ENCODE peak calls at places on chromosome 20, in nine cellular contexts. U is neural crest cell, M is type B pancreatic cell, R is fibroblast of lung, V is Calu3, N is lower lobe of right lung, C is prostate gland, Y is left ventricle myocardium inferior, T is gastrocnemius medialis. A is an unnamed sample.

GRCh38 chr20:62580733-62581132 is 61.6 kb upstream of the SLCO4A1 start:
- DNase-seq in U (no peak), M (no peak), R (no peak), V (no peak), N (no peak), C (no peak), Y (no peak), T (no peak), A (no peak)

GRCh38 chr20:2467412-2467811 is 3.2 kb downstream of the SNRPB start:
- DNase-seq in U (no peak), M (no peak), R (no peak), V (no peak), N (no peak), C (no peak), Y (no peak), T (no peak), A (no peak)

GRCh38 chr20:24651171-24651972 is 181.9 kb downstream of the SYNDIG1 start:
- DNase-seq in U (no peak), M (no peak), R (peak; percentile 89), V (no peak), N (no peak), C (no peak), Y (no peak), T (no peak), A (no peak)

GRCh38 chr20:40821438-40821837 is 132.4 kb upstream of the MAFB start:
- DNase-seq in U (no peak), M (no peak), R (no peak), V (no peak), N (no peak), C (no peak), Y (no peak), T (no peak), A (no peak)

GRCh38 chr20:25287631-25288290 is 39.9 kb downstream of the PYGB start:
- DNase-seq in U (no peak), M (no peak), R (no peak), V (no peak), N (peak; percentile 30), C (no peak), Y (peak; percentile 6), T (peak; percentile 10), A (no peak)

GRCh38 chr20:40090236-40090635 is 598.8 kb downstream of the MAFB start:
- DNase-seq in U (no peak), M (no peak), R (no peak), V (no peak), N (no peak), C (no peak), Y (no peak), T (no peak), A (no peak)

GRCh38 chr20:25984933-25985332 is 288.3 kb upstream of the ZNF337 start:
- DNase-seq in U (no peak), M (no peak), R (peak; percentile 31), V (no peak), N (peak; percentile 46), C (no peak), Y (peak; percentile 58), T (peak; percentile 20), A (no peak)

GRCh38 chr20:21156266-21156665 is 30.4 kb downstream of the KIZ start:
- DNase-seq in U (no peak), M (no peak), R (peak; percentile 58), V (no peak), N (no peak), C (no peak), Y (no peak), T (no peak), A (no peak)

GRCh38 chr20:58140787-58141396 is 87.6 kb downstream of the ANKRD60 start:
- DNase-seq in U (no peak), M (peak; percentile 43), R (no peak), V (no peak), N (no peak), C (no peak), Y (no peak), T (no peak), A (no peak)

GRCh38 chr20:61629361-61630239 is 377.5 kb downstream of the CDH4 start:
- DNase-seq in U (no peak), M (no peak), R (no peak), V (no peak), N (no peak), C (no peak), Y (no peak), T (no peak), A (no peak)

GRCh38 chr20:59153355-59153681 is 10.3 kb upstream of the ZNF831 start:
- DNase-seq in U (no peak), M (no peak), R (no peak), V (no peak), N (peak; percentile 62), C (peak; percentile 80), Y (peak; percentile 57), T (peak; percentile 74), A (no peak)

GRCh38 chr20:45935416-45936046 is 1.0 kb downstream of the PCIF1 start:
- DNase-seq in U (no peak), M (no peak), R (peak; percentile 32), V (no peak), N (no peak), C (no peak), Y (no peak), T (no peak), A (no peak)

GRCh38 chr20:56781108-56781739 is 152.1 kb downstream of the TFAP2C start:
- DNase-seq in U (no peak), M (no peak), R (peak; percentile 77), V (peak; percentile 49), N (peak; percentile 57), C (no peak), Y (no peak), T (no peak), A (no peak)

GRCh38 chr20:2749343-2749950 is 51.0 kb downstream of the CPXM1 start:
- DNase-seq in U (no peak), M (no peak), R (no peak), V (no peak), N (no peak), C (no peak), Y (no peak), T (no peak), A (peak; percentile 32)

GRCh38 chr20:420721-421574 is 12.8 kb downstream of the RBCK1 start:
- DNase-seq in U (no peak), M (no peak), R (no peak), V (peak; percentile 47), N (no peak), C (no peak), Y (no peak), T (no peak), A (peak; percentile 56)

GRCh38 chr20:32537657-32538525 is 47.2 kb downstream of the NOL4L start:
- DNase-seq in U (no peak), M (no peak), R (no peak), V (peak; percentile 37), N (no peak), C (no peak), Y (no peak), T (no peak), A (no peak)
- TF ChIP-seq CTCF in U (no peak), M (no peak), R (no peak), V (no peak), N (no peak), C (no peak), Y (no peak), T (no peak), A (no peak)

GRCh38 chr20:53786071-53786444 is 192.4 kb upstream of the ZNF217 start:
- DNase-seq in U (no peak), M (no peak), R (no peak), V (peak; percentile 16), N (no peak), C (peak; percentile 76), Y (no peak), T (no peak), A (peak; percentile 84)

GRCh38 chr20:53785320-53785719 is 191.7 kb upstream of the ZNF217 start:
- DNase-seq in U (no peak), M (no peak), R (no peak), V (no peak), N (no peak), C (no peak), Y (no peak), T (no peak), A (peak; percentile 84)

GRCh38 chr20:53788253-53789022 is 194.8 kb upstream of the ZNF217 start:
- DNase-seq in U (no peak), M (no peak), R (no peak), V (no peak), N (no peak), C (no peak), Y (no peak), T (no peak), A (no peak)

GRCh38 chr20:53783768-53784167 is 190.1 kb upstream of the ZNF217 start:
- DNase-seq in U (no peak), M (no peak), R (no peak), V (no peak), N (no peak), C (no peak), Y (no peak), T (no peak), A (no peak)

GRCh38 chr20:53786445-53787267 is 193.0 kb upstream of the ZNF217 start:
- DNase-seq in U (no peak), M (no peak), R (no peak), V (peak; percentile 37), N (no peak), C (peak; percentile 42), Y (no peak), T (no peak), A (peak; percentile 67)
- TF ChIP-seq CTCF in U (no peak), M (no peak), R (no peak), V (no peak), N (no peak), C (no peak), Y (no peak), T (no peak), A (no peak)

GRCh38 chr20:16904751-16905150 is 156.6 kb downstream of the OTOR start:
- DNase-seq in U (no peak), M (no peak), R (no peak), V (no peak), N (no peak), C (no peak), Y (no peak), T (no peak), A (no peak)
- TF ChIP-seq CTCF in U (no peak), M (no peak), R (no peak), V (no peak), N (no peak), C (no peak), Y (no peak), T (no peak), A (peak; percentile 55)

DNA sequence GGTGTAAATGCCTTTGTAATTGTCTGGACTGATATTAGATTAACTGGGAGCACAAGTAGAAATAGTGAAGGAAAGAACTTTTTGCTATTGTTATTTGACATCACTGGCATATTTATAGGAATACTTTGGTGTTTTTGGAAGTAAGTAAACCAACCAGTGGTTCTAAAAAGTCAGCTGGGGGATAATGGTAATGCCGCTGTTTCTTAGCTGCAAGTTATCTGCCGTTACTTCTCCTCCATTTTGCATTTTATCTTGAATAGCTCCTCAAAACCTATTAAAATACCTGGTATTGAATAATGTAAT is 3.8 kb downstream of the PTPN1 start:
- DNase-seq in U (no peak), M (no peak), R (no peak), V (no peak), N (no peak), C (no peak), Y (no peak), T (no peak), A (no peak)
- TF ChIP-seq CTCF in U (no peak), M (no peak), R (no peak), V (no peak), N (no peak), C (no peak), Y (no peak), T (no peak), A (no peak)